ENCODE peak calls at places on chromosomes 3 and 15, in six cellular contexts. Y is lower lobe of right lung, F is GM10248, D is neural progenitor cell, Q is endothelial cell, B is A549. U is an unnamed sample.
A peak's percentile ranks its signal among the peaks of the same experiment; 100 is the strongest.

GRCh38 chr3:119628816-119629445 is 31.2 kb downstream of the PLA1A start:
- DNase-seq in Y (no peak), F (no peak), D (no peak), Q (no peak), B (no peak), U (no peak)

GRCh38 chr15:92832992-92833438 is 67.1 kb upstream of the CHD2 start:
- DNase-seq in Y (no peak), F (no peak), D (no peak), Q (no peak), B (no peak), U (no peak)

GRCh38 chr15:65311760-65312159 is 7.3 kb downstream of the RNU5B-1 start:
- DNase-seq in Y (peak; percentile 14), F (no peak), D (no peak), Q (no peak), B (no peak), U (no peak)

GRCh38 chr3:133895208-133896001 is at the start of gene RAB6B:
- DNase-seq in Y (peak; percentile 46), F (peak; percentile 50), D (peak; percentile 89), Q (peak; percentile 55), B (no peak), U (peak; percentile 25)

GRCh38 chr15:43118829-43119228 is 13.0 kb upstream of the UBR1 start:
- DNase-seq in Y (no peak), F (peak; percentile 46), D (no peak), Q (no peak), B (no peak), U (no peak)

GRCh38 chr3:106814231-106814630 is 563.0 kb upstream of the CCDC54 start:
- DNase-seq in Y (peak; percentile 28), F (no peak), D (no peak), Q (no peak), B (no peak), U (no peak)

GRCh38 chr3:145716519-145716918 is 444.5 kb downstream of the PLOD2 start:
- DNase-seq in Y (no peak), F (no peak), D (no peak), Q (no peak), B (no peak), U (no peak)

GRCh38 chr3:5194801-5195509 is 7.4 kb downstream of the EDEM1 start:
- DNase-seq in Y (no peak), F (no peak), D (no peak), Q (no peak), B (peak; percentile 70), U (no peak)

GRCh38 chr15:24761704-24762302 is 86.2 kb downstream of the NPAP1 start:
- DNase-seq in Y (no peak), F (no peak), D (no peak), Q (no peak), B (no peak), U (no peak)

GRCh38 chr3:66153961-66154923 is 66.6 kb upstream of the SLC25A26 start:
- DNase-seq in Y (no peak), F (no peak), D (peak; percentile 37), Q (no peak), B (no peak), U (peak; percentile 67)

GRCh38 chr3:13532085-13532484 is 16.8 kb upstream of the FBLN2 start:
- DNase-seq in Y (no peak), F (no peak), D (no peak), Q (no peak), B (no peak), U (no peak)

GRCh38 chr15:81199031-81199779 is 2.5 kb downstream of the IL16 start:
- DNase-seq in Y (no peak), F (no peak), D (no peak), Q (no peak), B (no peak), U (no peak)

GRCh38 chr15:80735344-80735743 is 40.2 kb downstream of the ABHD17C start:
- DNase-seq in Y (no peak), F (no peak), D (no peak), Q (no peak), B (no peak), U (no peak)

GRCh38 chr3:141291610-141292345 is 60.2 kb downstream of the PXYLP1 start:
- DNase-seq in Y (no peak), F (no peak), D (no peak), Q (no peak), B (no peak), U (no peak)

GRCh38 chr3:98519351-98519750 is 3.4 kb downstream of the CLDND1 start:
- DNase-seq in Y (no peak), F (no peak), D (no peak), Q (no peak), B (no peak), U (no peak)

GRCh38 chr3:196195664-196196255 is 15.4 kb downstream of the ZDHHC19 start:
- DNase-seq in Y (no peak), F (no peak), D (no peak), Q (no peak), B (no peak), U (no peak)

GRCh38 chr3:196202516-196202970 is 8.7 kb downstream of the ZDHHC19 start:
- DNase-seq in Y (peak; percentile 81), F (peak; percentile 76), D (no peak), Q (no peak), B (no peak), U (no peak)

GRCh38 chr3:196197524-196197923 is 13.7 kb downstream of the ZDHHC19 start:
- DNase-seq in Y (peak; percentile 47), F (no peak), D (no peak), Q (no peak), B (no peak), U (no peak)

GRCh38 chr3:196198081-196198675 is 13.0 kb downstream of the ZDHHC19 start:
- DNase-seq in Y (no peak), F (no peak), D (no peak), Q (no peak), B (no peak), U (no peak)

DNA sequence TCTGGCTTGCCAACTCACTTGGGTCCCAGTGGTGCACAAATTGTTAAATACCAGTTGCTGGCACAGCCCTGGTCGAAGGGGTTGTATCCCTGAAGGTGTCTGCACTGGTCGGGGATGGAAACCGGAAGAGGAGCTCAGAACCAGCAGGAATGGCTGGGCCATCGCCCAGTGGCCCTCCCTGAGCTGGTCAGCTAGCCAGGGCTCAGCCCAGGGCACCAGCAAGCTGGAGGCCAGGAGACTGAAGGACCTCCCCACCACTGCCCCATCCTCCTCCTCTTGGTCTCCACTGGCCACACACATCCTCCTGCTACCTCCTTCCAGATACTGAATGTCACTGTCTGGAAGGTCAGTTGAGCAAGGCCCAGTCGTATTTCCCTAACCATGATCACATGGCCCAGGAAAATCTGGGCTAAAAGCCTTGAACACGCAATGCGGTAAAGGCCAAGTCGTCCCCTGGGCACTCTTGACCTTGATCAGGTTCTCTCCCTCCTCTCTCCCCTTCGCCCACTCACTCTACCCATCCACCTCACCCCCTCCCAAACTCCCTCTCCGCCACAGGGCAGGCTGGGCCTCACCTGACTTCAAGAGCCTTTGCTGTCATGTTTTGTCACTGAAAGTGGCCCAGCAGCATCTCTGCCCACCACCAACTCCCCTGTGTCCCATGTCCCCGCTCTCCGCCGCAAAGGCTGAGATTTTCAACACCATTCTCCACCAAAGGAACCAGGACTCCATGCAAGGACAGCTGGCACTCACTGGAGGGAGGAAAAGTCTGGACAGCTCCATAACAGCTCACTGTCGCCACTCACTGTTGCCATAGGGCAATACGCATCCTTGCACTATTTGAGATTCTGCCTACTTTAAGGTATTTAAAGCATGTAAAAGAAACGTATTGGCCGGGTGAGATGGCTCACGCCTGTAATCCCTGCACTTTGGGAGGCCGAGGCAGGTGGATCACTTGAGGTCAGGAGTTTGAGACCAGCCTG is 12.1 kb downstream of the ZDHHC19 start:
- DNase-seq in Y (no peak), F (no peak), D (no peak), Q (no peak), B (no peak), U (no peak)
- TF ChIP-seq CTCF in Y (no peak), F (no peak), D (peak; percentile 37), Q (no peak), B (no peak), U (peak; percentile 40)

DNA sequence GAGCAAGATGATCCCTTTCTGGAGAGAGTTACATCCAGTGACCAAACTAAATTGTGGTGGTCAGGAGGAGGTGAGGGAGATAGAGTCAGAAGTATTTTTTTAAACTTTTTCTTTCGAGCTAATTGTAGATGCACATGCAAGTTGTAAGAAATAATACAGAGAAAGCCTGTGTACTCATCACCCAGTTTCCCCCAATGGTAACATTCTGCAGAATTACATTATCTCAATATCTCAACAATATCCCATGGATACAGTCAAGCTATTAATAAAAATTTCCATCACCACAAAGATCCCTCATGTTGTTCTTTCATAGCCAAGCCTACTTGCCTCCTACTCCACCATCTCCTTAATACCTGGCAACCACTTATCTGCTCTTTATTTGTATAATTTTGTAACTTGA is 3.3 kb upstream of the TMEM45A start:
- DNase-seq in Y (no peak), F (no peak), D (no peak), Q (no peak), B (no peak), U (no peak)
- TF ChIP-seq CTCF in Y (no peak), F (no peak), D (no peak), Q (no peak), B (no peak), U (no peak)

DNA sequence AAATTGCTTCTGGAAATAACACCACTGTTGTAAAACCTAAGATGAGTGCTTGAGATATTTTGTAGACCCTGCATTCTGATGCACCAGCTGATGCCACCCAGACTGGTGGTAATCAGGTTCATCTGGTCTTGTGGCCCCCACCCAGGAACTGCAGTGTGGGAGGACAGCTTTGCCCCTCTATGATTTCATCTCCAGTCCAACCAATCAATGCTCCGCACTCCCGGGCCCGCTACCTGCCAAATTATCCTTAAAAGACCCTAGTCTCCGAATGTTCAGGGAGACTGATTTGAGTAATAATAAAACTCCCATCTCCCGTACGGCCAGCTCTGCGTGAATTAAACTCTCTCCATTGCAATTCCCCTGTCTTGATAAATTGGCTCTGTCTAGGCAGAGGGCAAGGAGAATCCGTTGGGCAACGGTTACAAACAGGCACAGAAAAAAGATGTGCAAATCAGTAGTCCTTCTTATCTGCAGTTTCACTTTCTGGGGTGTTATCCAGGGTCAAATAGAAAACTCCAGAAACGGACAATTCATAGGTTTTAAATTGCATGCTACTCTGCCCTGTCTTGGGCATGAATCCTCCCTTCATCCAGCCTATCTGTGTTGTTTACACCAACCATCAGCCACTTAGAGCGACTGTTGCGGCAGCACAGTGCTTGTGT is 29.2 kb upstream of the TRPM1 start:
- DNase-seq in Y (no peak), F (no peak), D (no peak), Q (no peak), B (no peak), U (no peak)
- TF ChIP-seq CTCF in Y (no peak), F (no peak), D (no peak), Q (no peak), B (no peak), U (no peak)

DNA sequence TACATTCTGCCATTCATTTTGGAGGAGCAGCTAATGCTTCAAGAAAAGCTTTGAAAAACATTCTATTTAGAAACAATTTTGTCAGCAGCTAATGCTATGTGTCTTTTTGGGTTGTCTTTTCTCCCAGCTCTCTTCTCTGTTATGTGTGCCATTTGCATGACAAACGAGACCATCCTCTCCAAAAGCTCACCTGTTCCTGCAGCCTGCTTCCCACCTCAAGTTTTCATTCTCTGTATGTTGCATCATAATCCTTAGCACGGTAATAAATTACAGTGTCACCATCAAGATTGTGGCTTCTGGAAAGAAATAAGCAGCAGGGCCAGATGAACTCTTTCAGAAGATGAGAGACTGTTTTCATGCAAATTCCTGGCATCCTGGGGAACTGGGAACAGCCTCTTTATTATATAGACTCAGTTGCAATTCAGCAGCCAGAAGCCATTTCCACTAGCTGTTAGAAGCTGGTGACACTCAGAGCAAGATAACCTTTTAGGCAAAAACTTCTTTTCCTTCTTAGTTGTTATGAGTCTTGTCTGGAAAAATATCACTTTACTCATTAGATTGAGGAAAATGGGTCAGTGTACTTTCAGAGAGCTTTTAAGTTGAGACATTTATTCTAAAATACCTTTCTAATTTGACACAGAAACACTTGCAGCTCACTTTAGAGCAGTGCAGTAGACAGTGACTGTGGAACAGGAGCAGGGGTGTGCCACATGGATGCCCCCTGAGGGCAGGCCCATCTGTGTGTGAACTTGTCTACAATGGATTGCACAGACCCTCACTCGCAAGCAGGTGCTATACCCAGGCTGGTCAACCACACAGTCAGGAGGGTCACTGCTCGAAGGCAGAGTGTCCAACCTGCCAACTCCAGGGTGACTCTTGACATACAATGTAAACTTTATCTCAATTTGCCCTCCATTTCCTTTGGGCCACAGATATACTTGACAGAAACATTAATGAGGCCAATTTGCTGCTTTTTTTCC is 436.9 kb downstream of the EPHB1 start:
- DNase-seq in Y (no peak), F (no peak), D (no peak), Q (no peak), B (no peak), U (no peak)
- TF ChIP-seq CTCF in Y (no peak), F (no peak), D (no peak), Q (no peak), B (no peak), U (no peak)